ENCODE peak calls at places on chromosomes 6 and 20, in four cellular contexts. One of them, this sample, is unnamed.

GRCh38 chr6:107315116-107315515 is 144.2 kb downstream of the PDSS2 start:
- DNase-seq in HEK293T: no peak
- DNase-seq in EL: no peak
- DNase-seq in stimulated activated CD4-positive, alpha-beta T cell treated with anti-CD3 and anti-CD28 coated beads, TNF-alpha, amount 100 ng/mL, for 1 hour: no peak
- DNase-seq in this sample: no peak

GRCh38 chr20:10430000-10430466 is 4.0 kb downstream of the MKKS start:
- DNase-seq in HEK293T: no peak
- DNase-seq in stimulated activated CD4-positive, alpha-beta T cell treated with anti-CD3 and anti-CD28 coated beads, TNF-alpha, amount 100 ng/mL, for 1 hour: no peak
- DNase-seq in EL: peak
- DNase-seq in this sample: peak

GRCh38 chr6:98487612-98488011 is 346.8 kb upstream of the POU3F2 start:
- DNase-seq in EL: no peak
- DNase-seq in stimulated activated CD4-positive, alpha-beta T cell treated with anti-CD3 and anti-CD28 coated beads, TNF-alpha, amount 100 ng/mL, for 1 hour: no peak
- DNase-seq in HEK293T: no peak
- DNase-seq in this sample: no peak

GRCh38 chr6:169789944-169790927 is 38.8 kb downstream of the ERMARD start:
- DNase-seq in HEK293T: peak
- DNase-seq in EL: peak
- DNase-seq in stimulated activated CD4-positive, alpha-beta T cell treated with anti-CD3 and anti-CD28 coated beads, TNF-alpha, amount 100 ng/mL, for 1 hour: peak
- DNase-seq in this sample: peak

GRCh38 chr20:3071610-3072529 is at the start of gene OXT:
- DNase-seq in HEK293T: no peak
- DNase-seq in stimulated activated CD4-positive, alpha-beta T cell treated with anti-CD3 and anti-CD28 coated beads, TNF-alpha, amount 100 ng/mL, for 1 hour: peak
- DNase-seq in EL: no peak
- DNase-seq in this sample: no peak

GRCh38 chr20:10318625-10319024 is 100.0 kb downstream of the SNAP25 start:
- DNase-seq in EL: no peak
- DNase-seq in HEK293T: no peak
- DNase-seq in stimulated activated CD4-positive, alpha-beta T cell treated with anti-CD3 and anti-CD28 coated beads, TNF-alpha, amount 100 ng/mL, for 1 hour: no peak
- DNase-seq in this sample: no peak

GRCh38 chr20:41177636-41178035 is 40.3 kb downstream of the PLCG1 start:
- DNase-seq in stimulated activated CD4-positive, alpha-beta T cell treated with anti-CD3 and anti-CD28 coated beads, TNF-alpha, amount 100 ng/mL, for 1 hour: no peak
- DNase-seq in HEK293T: no peak
- DNase-seq in EL: peak
- DNase-seq in this sample: peak

GRCh38 chr6:132021552-132022375 is 70.6 kb upstream of the CCN2 start:
- DNase-seq in HEK293T: no peak
- DNase-seq in EL: peak
- DNase-seq in stimulated activated CD4-positive, alpha-beta T cell treated with anti-CD3 and anti-CD28 coated beads, TNF-alpha, amount 100 ng/mL, for 1 hour: no peak
- DNase-seq in this sample: peak

GRCh38 chr6:7846971-7847818 is 63.4 kb downstream of the TXNDC5 start:
- DNase-seq in stimulated activated CD4-positive, alpha-beta T cell treated with anti-CD3 and anti-CD28 coated beads, TNF-alpha, amount 100 ng/mL, for 1 hour: no peak
- DNase-seq in HEK293T: no peak
- DNase-seq in EL: peak
- DNase-seq in this sample: no peak

GRCh38 chr6:147930743-147931142 is 411.9 kb upstream of the SASH1 start:
- DNase-seq in HEK293T: no peak
- DNase-seq in EL: no peak
- DNase-seq in stimulated activated CD4-positive, alpha-beta T cell treated with anti-CD3 and anti-CD28 coated beads, TNF-alpha, amount 100 ng/mL, for 1 hour: no peak
- DNase-seq in this sample: peak

GRCh38 chr6:132300323-132300949 is 100.8 kb downstream of the MOXD1 start:
- DNase-seq in HEK293T: peak
- DNase-seq in EL: peak
- DNase-seq in stimulated activated CD4-positive, alpha-beta T cell treated with anti-CD3 and anti-CD28 coated beads, TNF-alpha, amount 100 ng/mL, for 1 hour: no peak
- DNase-seq in this sample: peak